ENCODE peak calls at places on chromosomes 16 and 17, in eight cellular contexts. I is cardiac muscle cell; S is NCI-H774; U is NCI-H1436; G is activated gamma-delta T cell treated with anti-CD3 and anti-CD28 coated beads, Interleukin-2, amount 50 U/mL, for 16 hours; B is GM12865; H is activated naive CD4-positive, alpha-beta T cell treated with anti-CD3 and anti-CD28 coated beads for 36 hours; L is LHCN-M2. T is an unnamed sample.

GRCh38 chr16:88764913-88765349 is 20.1 kb downstream of the PIEZO1 start:
- DNase-seq in I (no peak), S (no peak), U (no peak), G (no peak), B (no peak), H (no peak), L (no peak), T (peak)

GRCh38 chr17:3447625-3448024 is 14.0 kb upstream of the OR1E2 start:
- DNase-seq in I (peak), S (no peak), U (no peak), G (no peak), B (peak), H (peak), L (peak), T (peak)

GRCh38 chr17:46942441-46943217 is 19.7 kb downstream of the GOSR2 start:
- DNase-seq in I (peak), S (peak), U (peak), G (peak), B (peak), H (peak), L (peak), T (peak)

GRCh38 chr16:86834451-86835035 is 256.2 kb downstream of the FOXL1 start:
- DNase-seq in I (peak), S (no peak), U (no peak), G (no peak), B (no peak), H (no peak), L (peak), T (peak)

GRCh38 chr17:56771975-56772374 is 61.7 kb downstream of the C17orf67 start:
- DNase-seq in I (no peak), S (no peak), U (no peak), G (no peak), B (no peak), H (no peak), L (no peak), T (no peak)

GRCh38 chr17:34502426-34502825 is 77.0 kb upstream of the TMEM132E start:
- DNase-seq in I (no peak), S (no peak), U (no peak), G (no peak), B (no peak), H (no peak), L (no peak), T (no peak)

GRCh38 chr17:45336390-45337182 is 19.8 kb upstream of the MAP3K14 start:
- DNase-seq in I (no peak), S (no peak), U (no peak), G (no peak), B (no peak), H (no peak), L (no peak), T (no peak)

GRCh38 chr17:82615084-82616020 is 32.9 kb downstream of the WDR45B start:
- DNase-seq in I (no peak), S (no peak), U (no peak), G (no peak), B (no peak), H (no peak), L (no peak), T (no peak)

GRCh38 chr16:88279998-88280397 is 102.8 kb upstream of the ZNF469 start:
- DNase-seq in I (no peak), S (no peak), U (no peak), G (no peak), B (no peak), H (no peak), L (no peak), T (no peak)

GRCh38 chr17:1546292-1546922 is 16.2 kb downstream of the PITPNA start:
- DNase-seq in I (no peak), S (no peak), U (no peak), G (no peak), B (no peak), H (no peak), L (no peak), T (no peak)